ENCODE peak calls at places on chromosomes 16 and 17, in four cellular contexts. A, B, L and W are unnamed samples.

GRCh38 chr17:57985675-57985974 is 2.4 kb downstream of the VEZF1 start:
- DNase-seq in B (no peak), A (peak), L (no peak), W (peak)

GRCh38 chr17:37541880-37542675 is 52.4 kb downstream of the DUSP14 start:
- DNase-seq in B (no peak), L (no peak), A (peak), W (peak)

GRCh38 chr16:49281843-49282642 is 405 bp upstream of the CBLN1 start:
- DNase-seq in B (peak), L (peak), A (peak), W (peak)

GRCh38 chr16:73196670-73197069 is 148.7 kb upstream of the ZFHX3 start:
- DNase-seq in B (peak), A (peak), L (peak), W (peak)

GRCh38 chr16:13110124-13110796 is 208.9 kb downstream of the SHISA9 start:
- DNase-seq in L (no peak), A (peak), B (no peak), W (no peak)

GRCh38 chr17:83173180-83173996 is 94.0 kb downstream of the METRNL start:
- DNase-seq in B (no peak), A (no peak), L (peak), W (no peak)

GRCh38 chr17:28846231-28846630 is 3.6 kb upstream of the FAM222B start:
- DNase-seq in B (no peak), A (no peak), L (no peak), W (no peak)

GRCh38 chr17:28978016-28978415 is 26.7 kb upstream of the PHF12 start:
- DNase-seq in A (no peak), B (no peak), L (no peak), W (no peak)

GRCh38 chr17:57629470-57629869 is 115.6 kb downstream of the CCDC182 start:
- DNase-seq in B (no peak), L (no peak), A (no peak), W (no peak)

GRCh38 chr17:28549274-28550132 is 2.9 kb downstream of the UNC119 start:
- DNase-seq in B (no peak), A (no peak), L (no peak), W (no peak)